ENCODE peak calls at places on chromosomes 13 and 19, in five cellular contexts. S, O, X, V and K are unnamed samples. For H3K27me3, the result is how much of the 10 kb centered on the place peaks cover.

GRCh38 chr19:16660763-16661479 is at the start of gene TMEM38A:
- DNase-seq in X (peak), S (no peak), V (no peak), O (no peak), K (peak)

GRCh38 chr19:27793128-27793643 is 1419.8 kb downstream of the UQCRFS1 start:
- DNase-seq in S (peak), X (peak), O (peak), V (peak), K (peak)

GRCh38 chr19:58059681-58060080 is 599 bp downstream of the ZNF135 start:
- DNase-seq in S (no peak), V (no peak), O (no peak), X (no peak), K (no peak)

GRCh38 chr19:2751438-2751830 is 11.6 kb upstream of the SLC39A3 start:
- DNase-seq in V (no peak), X (no peak), S (no peak), O (no peak), K (no peak)

GRCh38 chr19:46670874-46671273 is 9.9 kb upstream of the DACT3 start:
- DNase-seq in V (no peak), S (no peak), O (no peak), X (no peak), K (no peak)

GRCh38 chr13:48400820-48401219 is 12.1 kb downstream of the LPAR6 start:
- DNase-seq in X (no peak), O (no peak), V (no peak), S (peak), K (no peak)

GRCh38 chr19:6712692-6713670 is 7.5 kb downstream of the C3 start:
- DNase-seq in V (no peak), X (no peak), O (no peak), S (no peak), K (no peak)

GRCh38 chr13:44930907-44931676 is 58.2 kb downstream of the NUFIP1 start:
- DNase-seq in X (no peak), O (no peak), V (no peak), S (no peak), K (no peak)

GRCh38 chr19:32750441-32751055 is 31.0 kb downstream of the TDRD12 start:
- DNase-seq in S (no peak), V (no peak), X (no peak), O (no peak), K (no peak)

GRCh38 chr13:20702530-20702929 is 969 bp upstream of the IL17D start:
- DNase-seq in V (no peak), X (no peak), O (no peak), S (no peak), K (no peak)

GRCh38 chr13:93875527-93875926 is 604.0 kb downstream of the DCT start:
- DNase-seq in S (no peak), V (no peak), O (no peak), X (no peak), K (no peak)

GRCh38 chr13:27194895-27195764 is 23.5 kb upstream of the USP12 start:
- DNase-seq in O (no peak), X (peak), V (no peak), S (no peak), K (no peak)

GRCh38 chr19:40542197-40542859 is 34.3 kb upstream of the SHKBP1 start:
- DNase-seq in S (no peak), X (no peak), O (no peak), V (no peak), K (peak)

GRCh38 chr19:2495651-2496316 is 19.9 kb downstream of the GADD45B start:
- DNase-seq in X (no peak), O (no peak), S (no peak), V (no peak), K (no peak)

GRCh38 chr13:109918179-109918651 is 131.8 kb upstream of the IRS2 start:
- DNase-seq in V (no peak), X (no peak), O (no peak), S (no peak), K (no peak)

GRCh38 chr19:6476155-6476895 is 5.3 kb downstream of the DENND1C start:
- DNase-seq in S (no peak), O (peak), V (peak), X (peak), K (peak)

GRCh38 chr13:98476106-98476505 is 100.8 kb downstream of the STK24 start:
- DNase-seq in O (no peak), X (no peak), S (no peak), V (no peak), K (peak)

GRCh38 chr13:47112205-47112896 is 215.5 kb upstream of the HTR2A start:
- DNase-seq in X (peak), O (peak), S (no peak), V (no peak), K (no peak)

GRCh38 chr13:29926077-29926476 is 75.7 kb upstream of the UBL3 start:
- DNase-seq in O (no peak), S (no peak), V (no peak), X (no peak), K (no peak)

GRCh38 chr19:4337906-4338440 is 654 bp downstream of the STAP2 start:
- DNase-seq in S (no peak), X (no peak), O (no peak), V (peak), K (no peak)

GRCh38 chr19:44607049-44607448 is 6.3 kb upstream of the IGSF23 start:
- DNase-seq in O (no peak), S (no peak), X (no peak), V (no peak), K (no peak)

GRCh38 chr19:44607917-44608316 is 5.4 kb upstream of the IGSF23 start:
- DNase-seq in X (no peak), S (no peak), V (no peak), O (no peak), K (no peak)

GRCh38 chr19:44611812-44612295 is 1.5 kb upstream of the IGSF23 start:
- DNase-seq in X (no peak), O (no peak), V (peak), S (no peak), K (no peak)

GRCh38 chr19:44608391-44608821 is 5.0 kb upstream of the IGSF23 start:
- DNase-seq in S (no peak), X (no peak), O (no peak), V (no peak), K (no peak)

DNA sequence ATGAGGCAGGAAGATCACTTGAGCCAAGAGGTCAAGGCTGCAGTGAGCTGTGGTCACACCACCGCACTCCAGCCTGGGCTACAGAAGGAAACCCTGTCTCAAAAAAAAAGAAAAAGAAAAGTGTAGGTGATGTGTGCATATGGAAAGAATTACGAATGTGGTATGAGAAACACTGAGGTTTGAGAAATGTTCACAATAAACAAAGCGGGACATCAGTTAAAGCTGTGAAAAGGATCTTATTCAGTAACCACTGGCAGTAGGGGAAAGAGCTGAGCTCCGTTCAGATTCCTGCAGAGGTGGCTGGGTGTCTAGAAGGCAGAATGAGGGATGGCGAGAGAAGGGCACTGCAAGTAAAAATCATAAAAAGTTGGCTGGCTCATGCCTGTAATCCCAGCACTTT is 4.1 kb upstream of the IGSF23 start:
- DNase-seq in O (no peak), X (no peak), S (no peak), V (no peak), K (no peak)
- TF ChIP-seq CHD2 in O (no peak), X (no peak), S (no peak), V (no peak), K (no peak)

DNA sequence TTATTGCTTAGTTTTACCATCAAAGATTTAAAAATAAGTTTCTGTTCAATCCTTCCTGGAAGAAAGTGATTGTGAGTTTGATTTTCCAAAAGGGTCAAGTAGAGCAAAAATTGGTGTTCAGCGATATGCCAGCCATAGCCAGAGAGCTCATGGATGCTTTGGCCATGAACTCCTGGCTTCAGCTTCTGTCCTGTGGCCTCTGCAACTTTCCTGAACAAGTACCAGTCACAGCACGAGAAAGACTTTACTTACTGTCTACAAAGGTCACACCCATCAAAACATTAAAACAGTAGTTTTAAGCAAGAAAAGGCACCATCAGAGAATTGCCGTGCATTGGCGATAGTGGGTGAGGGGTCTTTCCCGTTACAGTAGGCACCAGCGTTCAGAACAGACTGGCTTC is 753.0 kb upstream of the SGCG start:
- DNase-seq in S (no peak), V (no peak), O (no peak), X (no peak), K (no peak)
- H3K27me3 ChIP-seq in S (under half), V (under half), O (under half), X (under half), K (under half)

DNA sequence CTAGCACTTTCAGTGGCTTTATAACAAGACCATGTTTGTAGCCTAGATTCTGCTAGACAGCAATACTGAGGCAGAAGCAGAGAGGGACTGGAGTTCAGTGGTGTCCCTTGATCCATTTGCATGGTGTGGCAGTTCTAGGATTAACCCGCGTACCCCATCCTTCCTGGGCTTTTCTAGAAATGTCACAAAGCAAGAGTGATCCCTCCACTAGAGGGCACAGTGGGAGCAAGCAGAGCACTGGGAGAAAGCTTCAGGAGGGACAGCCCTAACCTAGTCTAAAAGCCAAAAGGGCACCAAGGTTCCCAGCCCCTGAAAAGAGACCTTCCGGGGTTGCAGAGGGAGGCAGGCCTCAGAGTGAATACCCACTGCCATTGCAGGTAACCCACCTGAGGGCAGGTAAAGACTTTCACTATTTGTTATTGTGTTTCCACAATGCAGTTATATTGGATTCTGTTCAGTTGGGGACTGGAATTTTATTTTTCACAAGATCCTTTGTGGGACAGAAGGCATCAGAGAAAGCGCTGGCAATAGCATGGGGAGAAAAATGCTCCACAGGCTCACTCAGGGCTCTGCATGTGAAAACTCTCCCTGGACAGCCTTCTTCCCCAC is 170.6 kb downstream of the FLT1 start:
- DNase-seq in O (peak), X (peak), V (peak), S (peak), K (peak)
- TF ChIP-seq CHD2 in O (no peak), X (no peak), V (no peak), S (no peak), K (no peak)

GRCh38 chr19:29886535-29886934 is 55.5 kb upstream of the URI1 start:
- DNase-seq in S (no peak), V (no peak), O (no peak), X (no peak), K (no peak)

GRCh38 chr19:29887498-29887897 is 54.5 kb upstream of the URI1 start:
- DNase-seq in X (peak), O (no peak), S (no peak), V (no peak), K (peak)

GRCh38 chr19:29882719-29883105 is 59.3 kb upstream of the URI1 start:
- DNase-seq in S (no peak), V (no peak), X (no peak), O (no peak), K (no peak)

GRCh38 chr19:29884044-29884443 is 58.0 kb upstream of the URI1 start:
- DNase-seq in V (no peak), S (no peak), O (no peak), X (no peak), K (no peak)

DNA sequence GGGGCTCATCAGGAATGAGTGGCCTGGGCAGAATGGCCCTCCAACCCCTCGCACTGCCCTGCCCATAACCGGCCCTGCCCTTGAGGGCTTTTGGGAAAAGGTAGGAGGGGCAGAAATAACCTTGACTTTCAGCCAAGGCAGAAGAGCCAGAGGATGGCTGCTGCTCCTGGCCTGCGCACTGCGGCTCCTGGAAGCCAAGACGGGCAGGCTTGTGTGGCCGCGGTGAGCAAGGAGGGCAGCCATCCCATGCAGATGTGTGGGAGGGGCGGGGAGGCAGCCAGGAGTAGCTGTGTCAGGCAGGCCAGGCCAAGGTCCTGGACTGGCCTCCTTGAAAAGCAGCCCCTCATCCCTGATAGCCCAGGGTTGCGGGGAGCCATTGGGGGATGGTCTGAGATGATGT is 57.6 kb upstream of the URI1 start:
- DNase-seq in X (no peak), S (no peak), O (no peak), V (no peak), K (no peak)
- H3K27me3 ChIP-seq in X (under half), S (under half), O (under half), V (under half), K (under half)